ENCODE peak calls at places on chromosome 20, in seven cellular contexts. S, I, Y, R, O, C and U are unnamed samples.

GRCh38 chr20:62044671-62045070 is 21.0 kb downstream of the TAF4 start:
- DNase-seq in S (peak; percentile 5), I (no peak), Y (no peak), R (no peak), O (no peak), C (no peak), U (no peak)

GRCh38 chr20:58407201-58407873 is 18.3 kb downstream of the VAPB start:
- DNase-seq in S (no peak), I (peak; percentile 63), Y (no peak), R (no peak), O (no peak), C (no peak), U (no peak)

GRCh38 chr20:10639762-10640556 is 33.8 kb downstream of the JAG1 start:
- DNase-seq in S (no peak), I (no peak), Y (no peak), R (no peak), O (no peak), C (peak; percentile 82), U (no peak)

GRCh38 chr20:9838378-9839295 is at the start of gene PAK5:
- DNase-seq in S (no peak), I (peak; percentile 18), Y (no peak), R (peak; percentile 92), O (no peak), C (no peak), U (no peak)

GRCh38 chr20:61135966-61136365 is 116.1 kb upstream of the CDH4 start:
- DNase-seq in S (no peak), I (no peak), Y (no peak), R (no peak), O (no peak), C (no peak), U (no peak)

GRCh38 chr20:20019123-20019522 is 2.0 kb downstream of the NAA20 start:
- DNase-seq in S (no peak), I (no peak), Y (no peak), R (no peak), O (no peak), C (no peak), U (no peak)

GRCh38 chr20:57377350-57377749 is 13.8 kb upstream of the RBM38 start:
- DNase-seq in S (no peak), I (no peak), Y (no peak), R (no peak), O (no peak), C (no peak), U (no peak)

GRCh38 chr20:44714701-44715494 is at the start of gene CCN5:
- DNase-seq in S (peak; percentile 92), I (peak; percentile 85), Y (no peak), R (no peak), O (no peak), C (peak; percentile 92), U (no peak)

GRCh38 chr20:33915726-33916331 is 77.9 kb upstream of the RALY start:
- DNase-seq in S (peak; percentile 18), I (peak; percentile 24), Y (peak; percentile 55), R (peak; percentile 74), O (peak; percentile 58), C (no peak), U (peak; percentile 73)

GRCh38 chr20:61839912-61840441 is 225.7 kb downstream of the TAF4 start:
- DNase-seq in S (no peak), I (no peak), Y (no peak), R (no peak), O (no peak), C (no peak), U (no peak)

GRCh38 chr20:23205656-23206055 is 119.5 kb upstream of the CD93 start:
- DNase-seq in S (peak; percentile 79), I (peak; percentile 74), Y (no peak), R (peak; percentile 26), O (no peak), C (peak; percentile 77), U (no peak)

GRCh38 chr20:62151835-62152364 is 8.3 kb downstream of the SS18L1 start:
- DNase-seq in S (no peak), I (no peak), Y (no peak), R (no peak), O (no peak), C (no peak), U (no peak)

GRCh38 chr20:19835533-19836222 is 77.6 kb downstream of the RIN2 start:
- DNase-seq in S (peak; percentile 61), I (no peak), Y (no peak), R (peak; percentile 20), O (no peak), C (no peak), U (no peak)

GRCh38 chr20:36225666-36226065 is 10.6 kb upstream of the AAR2 start:
- DNase-seq in S (no peak), I (no peak), Y (no peak), R (no peak), O (no peak), C (no peak), U (no peak)

GRCh38 chr20:31811796-31812728 is 7.1 kb upstream of the MYLK2 start:
- DNase-seq in S (peak; percentile 39), I (peak; percentile 84), Y (no peak), R (no peak), O (no peak), C (no peak), U (no peak)

GRCh38 chr20:60921021-60921622 is 330.9 kb upstream of the CDH4 start:
- DNase-seq in S (peak; percentile 52), I (peak; percentile 10), Y (no peak), R (no peak), O (peak; percentile 17), C (no peak), U (no peak)

GRCh38 chr20:6768228-6769185 is 1.0 kb downstream of the BMP2 start:
- DNase-seq in S (peak; percentile 36), I (peak; percentile 34), Y (no peak), R (peak; percentile 28), O (peak; percentile 22), C (peak; percentile 50), U (peak; percentile 19)

GRCh38 chr20:38134427-38135281 is 30.4 kb downstream of the TGM2 start:
- DNase-seq in S (no peak), I (peak; percentile 79), Y (no peak), R (peak; percentile 6), O (no peak), C (no peak), U (no peak)
- TF ChIP-seq CTCF in S (no peak), I (no peak), Y (no peak), R (no peak), O (no peak), C (no peak), U (no peak)

DNA sequence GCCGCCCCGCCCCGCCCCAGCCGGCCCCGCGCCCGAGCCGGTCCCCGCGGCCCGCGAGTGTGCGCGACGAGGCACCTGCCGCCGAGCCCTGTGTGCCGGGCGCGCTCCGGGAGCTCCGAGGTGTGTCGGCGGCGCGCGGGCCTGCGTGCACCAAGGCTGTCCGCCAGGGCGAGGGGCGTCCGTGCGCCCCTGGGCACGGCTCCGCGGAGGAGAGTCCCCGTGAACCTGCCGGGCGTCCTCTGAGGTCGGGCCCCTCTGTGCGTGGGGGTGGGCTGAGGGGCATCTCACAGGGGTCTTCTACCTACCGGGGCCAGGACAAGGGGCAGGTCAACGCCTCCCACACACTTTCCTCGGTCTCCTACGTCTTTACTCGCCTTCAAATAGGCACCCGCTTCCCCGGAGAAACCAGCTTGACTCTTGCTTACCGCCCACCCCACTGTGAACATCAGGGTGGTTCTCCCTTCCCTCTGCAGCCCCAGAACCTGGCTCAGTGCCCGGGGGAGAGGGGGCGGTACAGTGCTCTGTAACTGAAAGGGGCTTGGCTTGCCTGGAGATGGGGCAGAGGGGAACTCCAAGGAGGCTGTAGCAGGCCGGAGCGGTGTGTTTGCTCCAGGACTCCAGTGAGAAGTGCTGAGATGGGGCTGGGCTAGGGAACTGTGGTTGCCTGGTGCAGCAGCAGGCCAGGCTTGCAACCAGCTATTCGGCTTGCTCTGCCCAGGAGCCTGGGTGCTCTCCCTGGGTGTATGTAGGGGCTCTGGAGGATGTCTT is at the start of gene SAMD10:
- DNase-seq in S (no peak), I (no peak), Y (peak; percentile 89), R (peak; percentile 53), O (peak; percentile 88), C (no peak), U (peak; percentile 83)
- TF ChIP-seq CTCF in S (peak; percentile 35), I (no peak), Y (peak; percentile 22), R (no peak), O (no peak), C (no peak), U (no peak)

GRCh38 chr20:49046087-49046900 is at the start of gene CSE1L:
- DNase-seq in S (peak; percentile 95), I (peak; percentile 96), Y (peak; percentile 97), R (peak; percentile 92), O (peak; percentile 94), C (peak; percentile 94), U (peak; percentile 97)
- TF ChIP-seq CTCF in S (peak; percentile 41), I (no peak), Y (no peak), R (no peak), O (no peak), C (peak; percentile 26), U (no peak)

GRCh38 chr20:48656661-48657211 is 171.1 kb downstream of the PREX1 start:
- DNase-seq in S (no peak), I (no peak), Y (no peak), R (peak; percentile 79), O (no peak), C (no peak), U (no peak)
- TF ChIP-seq CTCF in S (no peak), I (peak; percentile 19), Y (peak; percentile 3), R (peak; percentile 50), O (no peak), C (no peak), U (no peak)

GRCh38 chr20:40397483-40397882 is 291.6 kb downstream of the MAFB start:
- DNase-seq in S (no peak), I (no peak), Y (no peak), R (no peak), O (no peak), C (no peak), U (no peak)

GRCh38 chr20:40390654-40391053 is 298.4 kb downstream of the MAFB start:
- DNase-seq in S (no peak), I (no peak), Y (no peak), R (no peak), O (no peak), C (no peak), U (no peak)

GRCh38 chr20:40393680-40394079 is 295.4 kb downstream of the MAFB start:
- DNase-seq in S (no peak), I (no peak), Y (no peak), R (no peak), O (no peak), C (no peak), U (no peak)

DNA sequence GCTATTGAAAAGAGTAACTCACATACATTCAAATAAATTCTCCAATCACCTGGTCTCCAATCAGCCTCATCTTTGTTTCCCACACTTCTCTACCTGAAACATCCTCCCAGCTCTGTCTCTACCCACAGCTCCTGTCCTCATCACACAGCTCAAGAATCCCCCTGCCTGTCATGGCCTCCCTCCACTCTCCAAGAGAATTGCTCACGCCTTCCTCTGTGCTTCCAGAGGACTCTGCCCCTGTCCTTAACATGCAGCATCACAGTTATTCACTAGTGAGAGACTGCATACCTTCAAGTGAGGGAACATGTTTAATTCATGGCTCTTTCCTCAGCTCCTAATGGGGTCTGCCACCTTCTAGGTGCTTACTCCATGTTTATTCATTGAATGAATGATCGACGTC is 295.9 kb downstream of the MAFB start:
- DNase-seq in S (no peak), I (no peak), Y (no peak), R (no peak), O (no peak), C (no peak), U (no peak)
- TF ChIP-seq CTCF in S (no peak), I (no peak), Y (no peak), R (no peak), O (no peak), C (no peak), U (no peak)